ENCODE peak calls at places on chromosomes 4 and X, in eight cellular contexts. H is Panc1, M is HepG2, P is HCT116, V is A549, E is GM23338, B is SK-N-SH, O is GM12878. N is an unnamed sample.

GRCh38 chr4:107647591-107647990 is 72.4 kb downstream of the PAPSS1 start:
- DNase-seq in P (no peak), O (no peak), V (no peak), B (no peak), M (no peak), H (no peak), E (no peak), N (no peak)

GRCh38 chr4:134708026-134708425 is 506.4 kb upstream of the PABPC4L start:
- DNase-seq in B (no peak), H (no peak), V (no peak), P (no peak), O (no peak), M (no peak), E (no peak), N (no peak)

GRCh38 chr4:83569967-83570366 is 34.1 kb downstream of the GPAT3 start:
- DNase-seq in E (no peak), P (no peak), H (no peak), V (no peak), O (no peak), M (no peak), B (no peak), N (peak; percentile 35)

GRCh38 chrX:134431894-134432293 is 28.1 kb upstream of the HPRT1 start:
- DNase-seq in E (no peak), H (no peak), M (no peak), P (no peak), O (no peak), V (no peak), B (no peak), N (no peak)

GRCh38 chr4:153790962-153791551 is 2.2 kb upstream of the SFRP2 start:
- DNase-seq in B (peak; percentile 78), P (no peak), H (no peak), M (no peak), O (no peak), E (peak; percentile 88), V (no peak), N (no peak)

GRCh38 chr4:169203891-169204290 is 66.9 kb downstream of the SH3RF1 start:
- DNase-seq in H (no peak), E (no peak), M (no peak), P (no peak), B (no peak), V (no peak), O (no peak), N (no peak)

GRCh38 chr4:36394352-36394903 is 113.0 kb downstream of the DTHD1 start:
- DNase-seq in B (no peak), V (no peak), M (peak; percentile 5), E (no peak), O (peak; percentile 20), P (peak; percentile 60), H (no peak), N (no peak)

GRCh38 chrX:42739258-42739657 is 38.7 kb downstream of the PPP1R2C start:
- DNase-seq in O (no peak), H (no peak), B (no peak), E (no peak), M (no peak), P (no peak), V (no peak), N (peak; percentile 22)

GRCh38 chr4:158810487-158811215 is 41.8 kb downstream of the FNIP2 start:
- DNase-seq in O (no peak), E (no peak), B (no peak), V (no peak), P (peak; percentile 8), M (no peak), H (peak; percentile 61), N (no peak)

GRCh38 chr4:184949020-184949419 is 69.3 kb upstream of the HELT start:
- DNase-seq in O (no peak), E (no peak), B (no peak), H (no peak), V (no peak), M (no peak), P (no peak), N (no peak)

GRCh38 chr4:82360298-82361177 is 13.3 kb downstream of the HNRNPD start:
- DNase-seq in P (no peak), B (peak; percentile 30), V (no peak), E (peak; percentile 70), M (no peak), H (no peak), O (no peak), N (no peak)

GRCh38 chrX:103540145-103540544 is 20.9 kb upstream of the RAB40A start:
- DNase-seq in O (no peak), V (no peak), H (no peak), M (no peak), B (no peak), P (no peak), E (no peak), N (no peak)
- TF ChIP-seq REST in O (no peak), V (no peak), H (no peak), M (no peak), B (no peak), P (no peak), E (no peak), N (no peak)

DNA sequence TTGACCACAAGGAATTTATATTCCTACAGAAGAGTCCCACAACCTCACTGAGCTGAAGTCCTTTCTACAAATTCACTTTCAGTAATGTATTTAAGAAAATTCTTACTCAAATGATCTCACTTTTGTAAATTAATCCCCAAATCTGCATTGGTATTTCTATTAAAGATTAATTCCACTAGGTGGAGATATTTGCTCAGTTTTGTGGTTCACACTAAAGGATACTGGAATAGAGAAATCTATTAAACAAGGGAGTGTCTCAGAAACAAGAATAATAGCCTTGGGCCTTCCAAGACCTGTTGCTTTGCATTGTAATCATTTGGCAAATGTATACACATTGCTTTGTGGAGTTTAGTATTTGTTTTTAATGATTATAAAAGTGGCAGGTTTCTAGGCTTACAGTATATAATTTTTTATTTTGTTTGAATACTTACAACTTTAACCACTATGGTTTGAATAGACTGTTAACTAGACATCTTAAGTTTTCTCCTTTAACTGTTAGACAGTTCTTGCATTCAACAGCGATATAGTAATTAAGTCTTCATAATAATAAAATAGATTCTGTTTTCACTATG is 25.9 kb downstream of the CFAP299 start:
- DNase-seq in V (peak; percentile 8), P (peak; percentile 8), H (no peak), M (peak; percentile 5), B (peak; percentile 21), O (no peak), E (peak; percentile 61), N (no peak)
- TF ChIP-seq CTCF in V (peak; percentile 44), P (peak; percentile 20), H (peak; percentile 41), M (peak; percentile 10), B (peak; percentile 72), O (no peak), E (no peak), N (no peak)

GRCh38 chr4:87974856-87975462 is 555 bp upstream of the SPP1 start:
- DNase-seq in H (no peak), P (no peak), E (peak; percentile 58), M (peak; percentile 58), V (peak; percentile 7), O (no peak), B (no peak), N (no peak)

GRCh38 chr4:87977521-87978278 is 2.2 kb downstream of the SPP1 start:
- DNase-seq in P (no peak), M (no peak), B (no peak), E (no peak), V (no peak), O (no peak), H (no peak), N (no peak)

GRCh38 chr4:87971866-87972265 is 3.6 kb upstream of the SPP1 start:
- DNase-seq in M (no peak), H (no peak), E (peak; percentile 51), P (no peak), B (no peak), O (no peak), V (no peak), N (no peak)

GRCh38 chr4:87975466-87975865 is at the start of gene SPP1:
- DNase-seq in H (no peak), E (peak; percentile 87), O (no peak), B (peak; percentile 43), M (peak; percentile 66), V (peak; percentile 25), P (no peak), N (peak; percentile 81)

DNA sequence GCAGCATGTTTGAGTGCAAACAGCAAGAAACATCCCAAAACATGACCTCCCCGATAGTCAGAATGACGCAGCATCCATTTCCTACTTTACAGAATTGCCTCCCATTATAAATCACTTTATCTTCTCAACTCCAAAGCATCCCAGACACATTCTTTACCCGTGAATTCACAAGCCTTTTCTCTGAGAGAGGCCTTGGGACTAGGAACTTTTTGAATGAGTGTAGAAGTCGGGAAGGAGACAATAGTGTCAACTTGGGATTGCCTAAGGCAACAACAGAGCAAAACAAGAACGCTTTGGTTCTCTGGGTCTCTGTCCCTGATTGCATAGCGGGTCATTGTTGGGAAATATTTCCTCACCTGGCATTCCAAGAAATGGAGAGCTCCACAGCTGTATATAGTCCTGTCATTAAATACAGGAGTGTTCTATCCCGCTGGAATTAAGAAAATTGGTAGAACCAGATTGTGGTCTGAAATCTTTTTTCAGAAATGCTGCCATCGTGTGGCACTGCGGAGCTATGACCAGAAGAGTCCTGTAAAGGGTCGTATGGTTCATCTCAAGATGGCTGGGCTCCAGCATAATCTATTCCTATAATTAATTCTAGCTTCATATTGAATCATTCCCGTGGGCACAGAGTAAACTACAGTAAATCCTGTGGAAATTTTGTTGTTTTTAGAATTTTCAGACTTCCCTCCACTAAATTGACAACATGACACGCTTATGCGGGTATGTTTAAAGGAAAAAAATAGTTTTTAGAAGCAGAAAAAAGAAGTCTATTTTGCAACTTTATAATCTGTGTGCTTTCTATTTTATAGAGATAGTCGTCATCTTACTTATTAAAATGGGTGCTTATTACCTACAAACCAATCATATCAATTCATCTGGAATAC is 2.0 kb upstream of the SPP1 start:
- DNase-seq in V (peak; percentile 13), O (no peak), H (peak; percentile 18), M (peak; percentile 63), E (peak; percentile 88), B (peak; percentile 66), P (peak; percentile 59), N (no peak)
- H3K4me3 ChIP-seq in V (peak overlapping the region; percentile 30), O (no peak overlapping the region), H (no peak overlapping the region), M (peak overlapping the region; percentile 26), E (peak overlapping the region; percentile 43), B (peak overlapping the region; percentile 36), P (no peak overlapping the region), N (no peak overlapping the region)

GRCh38 chr4:14149469-14150030 is 522.0 kb upstream of the BOD1L1 start:
- DNase-seq in E (no peak), B (no peak), P (no peak), M (no peak), H (no peak), O (no peak), V (no peak), N (no peak)

DNA sequence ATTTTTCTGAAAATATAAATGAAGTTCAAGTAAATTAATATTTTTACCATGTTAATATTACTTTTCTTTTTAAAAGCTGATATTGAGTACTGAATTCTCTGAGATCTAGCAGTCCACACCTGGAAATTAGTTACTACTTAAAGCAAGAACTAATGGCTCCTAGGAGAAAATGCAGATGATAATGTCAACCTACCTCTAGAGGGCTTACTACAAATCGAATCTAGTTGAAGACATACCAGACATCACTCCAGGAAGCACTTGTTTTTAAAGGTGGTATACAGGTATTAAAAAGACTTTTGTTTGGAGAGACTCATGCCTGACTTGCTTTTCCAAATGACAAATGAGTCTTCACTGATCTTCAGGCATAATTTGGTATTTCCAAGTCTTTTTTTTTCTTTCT is 516.4 kb upstream of the BOD1L1 start:
- DNase-seq in M (no peak), H (no peak), E (peak; percentile 41), B (no peak), P (no peak), O (no peak), V (peak; percentile 2), N (no peak)
- TF ChIP-seq REST in M (no peak), H (no peak), E (no peak), B (no peak), P (no peak), O (no peak), V (no peak), N (no peak)